ENCODE peak calls at places on chromosomes 12 and 14, in nine cellular contexts. D is foreskin fibroblast, U is mammary epithelial cell, O is lower leg skin, C is WERI-Rb-1, G is coronary artery, R is kidney epithelial cell, P is lower lobe of right lung, N is esophagus muscularis mucosa. B is an unnamed sample.

GRCh38 chr14:32078030-32078793 is 1.1 kb downstream of the ARHGAP5 start:
- DNase-seq in C (peak; percentile 40), R (no peak), U (peak; percentile 59), D (peak; percentile 71), G (peak; percentile 77), N (peak; percentile 95), O (peak; percentile 43), P (peak; percentile 50), B (no peak)

GRCh38 chr14:75911883-75912282 is 69.9 kb downstream of the TGFB3 start:
- DNase-seq in N (no peak), R (no peak), P (no peak), G (no peak), U (no peak), D (no peak), O (no peak), C (no peak), B (no peak)

GRCh38 chr14:45716506-45716905 is 463.5 kb upstream of the MIS18BP1 start:
- DNase-seq in R (no peak), O (no peak), C (no peak), P (no peak), G (no peak), D (peak; percentile 13), U (no peak), N (no peak), B (no peak)

GRCh38 chr12:112252184-112252583 is 126.8 kb downstream of the TRAFD1 start:
- DNase-seq in P (peak; percentile 61), G (no peak), R (no peak), D (peak; percentile 44), C (no peak), U (peak; percentile 22), N (no peak), O (no peak), B (no peak)

GRCh38 chr14:99790201-99790977 is 2.8 kb upstream of the EML1 start:
- DNase-seq in U (no peak), C (no peak), R (no peak), N (no peak), O (no peak), D (no peak), P (no peak), G (peak; percentile 57), B (no peak)

GRCh38 chr12:62588916-62589315 is 122.3 kb downstream of the MON2 start:
- DNase-seq in P (no peak), O (no peak), R (no peak), N (no peak), C (no peak), G (no peak), U (no peak), D (peak; percentile 28), B (no peak)

GRCh38 chr12:120125792-120126634 is 9.5 kb upstream of the RAB35 start:
- DNase-seq in N (no peak), U (no peak), D (peak; percentile 34), R (no peak), C (no peak), G (no peak), P (no peak), O (no peak), B (no peak)

GRCh38 chr12:114339626-114340025 is 66.3 kb downstream of the TBX5 start:
- DNase-seq in D (peak; percentile 90), C (no peak), R (no peak), N (no peak), U (no peak), P (no peak), G (no peak), O (no peak), B (no peak)

GRCh38 chr14:66610154-66610563 is 102.2 kb downstream of the GPHN start:
- DNase-seq in U (no peak), N (no peak), D (peak; percentile 35), R (no peak), C (no peak), G (no peak), O (no peak), P (no peak), B (no peak)

GRCh38 chr12:4412462-4412861 is 33.0 kb upstream of the FGF23 start:
- DNase-seq in O (no peak), N (no peak), R (no peak), C (no peak), G (no peak), U (no peak), P (no peak), D (peak; percentile 74), B (no peak)

GRCh38 chr12:127239781-127240180 is 1027.2 kb upstream of the TMEM132C start:
- DNase-seq in G (no peak), U (no peak), R (no peak), D (no peak), P (no peak), O (no peak), N (no peak), C (no peak), B (no peak)

GRCh38 chr14:75333523-75334190 is 55.0 kb downstream of the FOS start:
- DNase-seq in R (no peak), P (peak; percentile 46), C (no peak), D (no peak), G (no peak), U (no peak), N (no peak), O (no peak), B (no peak)

GRCh38 chr12:121059031-121059898 is 20.2 kb upstream of the OASL start:
- DNase-seq in D (no peak), R (no peak), N (peak; percentile 77), U (no peak), C (no peak), G (no peak), P (no peak), O (no peak), B (no peak)

GRCh38 chr12:2382391-2383155 is 329.8 kb downstream of the CACNA1C start:
- DNase-seq in G (no peak), N (no peak), D (peak; percentile 46), P (no peak), R (no peak), O (no peak), U (no peak), C (peak; percentile 90), B (no peak)

GRCh38 chr12:99600388-99600787 is 47.2 kb upstream of the GARIN6 start:
- DNase-seq in G (no peak), N (no peak), D (no peak), U (no peak), C (no peak), P (no peak), O (no peak), R (peak; percentile 21), B (no peak)

GRCh38 chr12:13695781-13696180 is 285.6 kb downstream of the GRIN2B start:
- DNase-seq in D (no peak), C (no peak), U (no peak), R (no peak), N (no peak), O (no peak), P (no peak), G (no peak), B (no peak)

GRCh38 chr12:18683603-18684002 is 54.2 kb downstream of the PLCZ1 start:
- DNase-seq in G (no peak), U (peak; percentile 77), C (no peak), R (no peak), D (peak; percentile 29), O (no peak), P (no peak), N (no peak), B (no peak)

DNA sequence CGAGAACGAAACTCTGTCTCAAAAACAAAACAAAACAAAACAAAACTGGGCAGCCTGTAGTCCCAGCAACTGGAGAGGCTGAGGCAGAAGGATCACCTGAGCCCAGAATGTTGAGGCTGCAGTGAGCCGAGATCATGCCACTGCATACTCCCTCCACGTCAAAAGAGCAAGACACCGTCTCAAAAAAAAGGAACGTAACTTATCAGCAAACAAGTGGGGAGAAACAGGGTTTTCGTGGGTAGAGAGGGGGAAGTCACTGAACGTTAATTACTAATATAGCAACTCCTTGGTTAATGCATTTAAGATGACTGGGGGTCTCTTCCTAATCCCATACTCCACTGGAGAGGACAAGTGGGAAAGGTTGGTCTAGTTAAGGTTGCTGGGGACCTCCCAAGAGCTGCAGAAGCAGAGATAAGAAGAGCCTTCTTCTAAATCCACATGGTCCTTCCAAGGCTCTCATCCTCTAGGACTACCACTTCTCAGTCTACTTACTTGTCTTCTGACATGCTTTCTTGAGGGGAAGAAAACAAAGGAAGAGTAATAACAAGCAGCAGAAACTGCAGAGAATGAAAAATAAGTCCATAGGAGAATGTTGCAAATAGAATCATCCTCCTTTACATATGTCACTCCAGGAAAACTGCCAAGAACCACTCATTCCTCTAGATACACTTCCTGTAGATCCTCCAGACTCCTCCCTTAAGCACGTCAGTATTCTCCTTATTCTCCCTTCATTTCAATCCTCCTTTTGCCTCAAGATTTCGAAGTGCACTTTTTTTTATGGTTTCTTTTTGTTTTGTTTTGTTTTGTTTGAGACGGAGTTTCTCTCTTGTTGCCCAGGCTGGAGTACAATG is 5.8 kb downstream of the NUMB start:
- DNase-seq in C (no peak), D (peak; percentile 92), N (no peak), R (no peak), O (no peak), P (no peak), U (peak; percentile 39), G (no peak), B (peak; percentile 79)
- H3K4me3 ChIP-seq in C (no peak overlapping the region), D (no peak overlapping the region), N (no peak overlapping the region), R (no peak overlapping the region), O (no peak overlapping the region), P (no peak overlapping the region), U (no peak overlapping the region), G (no peak overlapping the region), B (no peak overlapping the region)

DNA sequence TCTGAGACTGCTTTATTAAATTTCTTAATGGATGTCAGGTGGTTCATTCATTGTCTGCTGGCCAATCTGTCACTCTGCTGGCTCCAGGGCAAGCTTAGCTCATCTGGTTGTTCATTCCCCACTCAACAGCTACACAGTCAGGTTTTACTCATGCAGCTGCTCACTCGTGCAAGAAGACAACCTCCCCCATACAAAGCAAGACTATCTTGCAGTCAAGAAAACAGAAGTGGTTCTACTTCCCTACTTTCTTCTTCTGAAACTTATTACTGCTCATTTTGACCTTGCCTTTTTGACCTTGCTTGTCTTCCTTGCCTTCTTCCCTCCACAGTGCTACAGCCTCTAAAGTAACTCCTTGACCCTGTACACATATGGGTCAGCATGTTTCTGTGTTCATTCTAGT is 277.9 kb downstream of the SSPN start:
- DNase-seq in G (no peak), C (no peak), P (no peak), U (peak; percentile 37), O (no peak), D (peak; percentile 71), R (peak; percentile 77), N (no peak), B (no peak)
- TF ChIP-seq CTCF in G (no peak), C (no peak), P (no peak), U (no peak), O (no peak), D (no peak), R (no peak), N (no peak), B (no peak)

GRCh38 chr14:105526781-105527380 is 498 bp downstream of the TMEM121 start:
- DNase-seq in D (peak; percentile 28), U (no peak), C (no peak), G (peak; percentile 71), R (no peak), N (no peak), O (no peak), P (no peak), B (no peak)
- H3K4me3 ChIP-seq in D (peak overlapping the region; percentile 59), U (peak overlapping the region; percentile 36), C (peak overlapping the region; percentile 66), G (peak overlapping the region; percentile 96), R (peak overlapping the region; percentile 48), N (peak overlapping the region; percentile 80), O (peak overlapping the region; percentile 24), P (peak overlapping the region; percentile 75), B (peak overlapping the region; percentile 63)

DNA sequence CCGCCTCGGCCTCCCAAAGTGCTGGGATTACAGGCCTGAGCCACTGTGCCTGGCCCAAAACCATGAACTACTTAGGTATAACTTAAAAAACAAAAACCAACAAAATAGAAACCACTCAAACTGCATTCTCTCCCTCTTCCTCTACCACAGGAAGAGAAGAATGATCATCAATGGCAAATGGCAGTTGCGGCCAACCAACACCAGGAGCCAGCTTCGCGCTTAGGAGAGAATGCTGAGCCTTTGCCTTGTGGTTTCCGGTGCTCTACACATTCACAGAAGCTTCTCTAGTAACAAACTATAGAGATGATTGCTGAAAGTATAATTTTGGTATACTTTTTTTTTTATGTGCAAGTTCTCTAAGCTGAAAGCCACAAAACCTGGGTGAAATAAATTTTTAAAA is 17.1 kb downstream of the CATSPERB start:
- DNase-seq in C (no peak), R (no peak), U (no peak), O (no peak), D (no peak), G (no peak), N (no peak), P (no peak), B (no peak)
- TF ChIP-seq CTCF in C (no peak), R (no peak), U (no peak), O (no peak), D (no peak), G (no peak), N (no peak), P (no peak), B (no peak)